ENCODE peak calls at places on chromosomes 7 and 10, in nine cellular contexts. E is SK-MEL-5, X is A172, B is small intestine, W is neural crest cell, R is pons, G is HEK293T, K is GM18507, N is EL. I is an unnamed sample.

GRCh38 chr10:119518936-119519335 is 23.6 kb downstream of the RGS10 start:
- DNase-seq in E (no peak), R (no peak), B (no peak), G (no peak), X (no peak), W (no peak), K (no peak), N (no peak), I (no peak)

GRCh38 chr7:1108264-1108920 is 20.5 kb downstream of the GPER1 start:
- DNase-seq in B (no peak), X (no peak), R (no peak), N (no peak), G (no peak), K (no peak), E (no peak), W (no peak), I (no peak)

GRCh38 chr7:1942704-1943294 is 272.7 kb downstream of the ELFN1 start:
- DNase-seq in R (no peak), W (no peak), N (no peak), E (no peak), G (no peak), X (no peak), K (no peak), B (no peak), I (no peak)

GRCh38 chr10:49569031-49569765 is 30.3 kb upstream of the ERCC6 start:
- DNase-seq in W (no peak), N (peak; percentile 64), X (no peak), G (no peak), B (no peak), E (no peak), K (no peak), R (no peak), I (no peak)

GRCh38 chr10:122267849-122268737 is 3.0 kb upstream of the BTBD16 start:
- DNase-seq in R (peak; percentile 18), E (peak; percentile 52), G (peak; percentile 91), W (peak; percentile 60), X (peak; percentile 29), K (peak; percentile 32), B (peak; percentile 69), N (peak; percentile 46), I (no peak)

GRCh38 chr10:75976681-75977080 is 545.3 kb downstream of the LRMDA start:
- DNase-seq in B (no peak), N (no peak), G (no peak), W (no peak), K (no peak), X (no peak), E (no peak), R (peak; percentile 91), I (no peak)

GRCh38 chr10:64090865-64091264 is 569.7 kb downstream of the REEP3 start:
- DNase-seq in W (no peak), E (no peak), X (no peak), G (no peak), B (no peak), R (no peak), K (no peak), N (no peak), I (no peak)

GRCh38 chr7:84336303-84336702 is 141.7 kb upstream of the SEMA3A start:
- DNase-seq in R (no peak), N (no peak), G (no peak), X (no peak), B (no peak), K (no peak), W (no peak), E (peak; percentile 45), I (no peak)

GRCh38 chr7:121385800-121386179 is 10.3 kb downstream of the FAM3C start:
- DNase-seq in R (no peak), N (no peak), B (peak; percentile 33), W (no peak), X (no peak), G (no peak), E (peak; percentile 77), K (peak; percentile 8), I (no peak)

GRCh38 chr7:154953006-154953684 is 49.8 kb downstream of the PAXIP1 start:
- DNase-seq in B (peak; percentile 44), G (peak; percentile 71), N (peak; percentile 28), W (peak; percentile 58), E (peak; percentile 79), R (peak; percentile 14), X (peak; percentile 49), K (peak; percentile 5), I (peak; percentile 66)

GRCh38 chr7:30703756-30704155 is 21.5 kb upstream of the CRHR2 start:
- DNase-seq in R (no peak), K (no peak), B (no peak), N (no peak), G (no peak), W (no peak), X (no peak), E (peak; percentile 53), I (no peak)

GRCh38 chr10:73061743-73062142 is 34.9 kb downstream of the P4HA1 start:
- DNase-seq in W (no peak), G (no peak), E (no peak), B (no peak), R (no peak), X (no peak), K (no peak), N (no peak), I (no peak)

GRCh38 chr10:72792288-72792687 is 100.3 kb downstream of the MCU start:
- DNase-seq in E (no peak), X (no peak), G (no peak), W (no peak), B (no peak), R (no peak), K (no peak), N (no peak), I (no peak)

GRCh38 chr7:151858456-151858855 is 18.5 kb downstream of the PRKAG2 start:
- DNase-seq in E (no peak), K (no peak), G (no peak), B (no peak), X (no peak), R (no peak), N (no peak), W (no peak), I (no peak)

GRCh38 chr10:5532618-5533097 is 7.9 kb downstream of the CALML3 start:
- DNase-seq in R (no peak), W (no peak), K (no peak), E (no peak), B (no peak), G (no peak), X (no peak), N (no peak), I (no peak)

GRCh38 chr7:151800391-151800790 is 76.5 kb downstream of the PRKAG2 start:
- DNase-seq in B (no peak), G (no peak), W (no peak), X (no peak), N (no peak), K (no peak), R (no peak), E (no peak), I (no peak)

GRCh38 chr7:108824840-108825540 is 255.3 kb downstream of the DNAJB9 start:
- DNase-seq in W (no peak), R (no peak), N (peak; percentile 26), X (peak; percentile 88), E (peak; percentile 13), G (no peak), K (no peak), B (no peak), I (peak; percentile 16)

GRCh38 chr10:123583639-123584418 is 82.3 kb upstream of the GPR26 start:
- DNase-seq in R (peak; percentile 72), G (peak; percentile 86), B (peak; percentile 73), W (peak; percentile 77), X (peak; percentile 37), N (peak; percentile 73), K (peak; percentile 32), E (peak; percentile 62), I (peak; percentile 77)

GRCh38 chr7:1941464-1942025 is 271.5 kb downstream of the ELFN1 start:
- DNase-seq in N (no peak), G (no peak), E (no peak), B (no peak), W (no peak), X (peak; percentile 28), K (no peak), R (no peak), I (no peak)

GRCh38 chr7:148650232-148650858 is 48.4 kb upstream of the CUL1 start:
- DNase-seq in B (no peak), K (no peak), E (no peak), G (no peak), X (peak; percentile 82), N (peak; percentile 64), R (no peak), W (no peak), I (no peak)

GRCh38 chr10:63114031-63114814 is 18.9 kb upstream of the NRBF2 start:
- DNase-seq in R (no peak), K (no peak), E (no peak), W (no peak), B (no peak), X (no peak), N (peak; percentile 72), G (no peak), I (no peak)

GRCh38 chr7:157269341-157270059 is 67.3 kb upstream of the DNAJB6 start:
- DNase-seq in G (no peak), E (no peak), W (no peak), B (no peak), K (no peak), R (no peak), N (no peak), X (no peak), I (no peak)

GRCh38 chr10:27446091-27446918 is 57.8 kb upstream of the RAB18 start:
- DNase-seq in E (peak; percentile 45), W (no peak), N (peak; percentile 56), G (peak; percentile 8), X (peak; percentile 46), B (peak; percentile 3), R (peak; percentile 47), K (no peak), I (no peak)

GRCh38 chr7:151795168-151795754 is 81.7 kb downstream of the PRKAG2 start:
- DNase-seq in N (no peak), B (no peak), R (no peak), E (no peak), K (no peak), X (no peak), G (no peak), W (no peak), I (no peak)

GRCh38 chr7:121303422-121304171 is 25.2 kb upstream of the WNT16 start:
- DNase-seq in N (no peak), K (no peak), W (no peak), B (no peak), X (no peak), R (no peak), G (no peak), E (no peak), I (no peak)

GRCh38 chr10:97517778-97518561 is 19.2 kb downstream of the UBTD1 start:
- DNase-seq in X (peak; percentile 84), R (no peak), G (no peak), K (no peak), E (no peak), B (no peak), W (no peak), N (peak; percentile 36), I (no peak)

GRCh38 chr7:3200504-3200903 is 100.5 kb upstream of the SDK1 start:
- DNase-seq in X (peak; percentile 69), E (peak; percentile 82), R (peak; percentile 24), G (peak; percentile 58), B (peak; percentile 34), K (peak; percentile 12), N (no peak), W (no peak), I (peak; percentile 64)

GRCh38 chr10:1377756-1378397 is 321.7 kb downstream of the WDR37 start:
- DNase-seq in B (no peak), K (no peak), W (no peak), G (no peak), X (no peak), E (no peak), R (no peak), N (no peak), I (no peak)

GRCh38 chr7:50781371-50781770 is 1.3 kb downstream of the GRB10 start:
- DNase-seq in K (no peak), G (no peak), B (no peak), N (no peak), X (no peak), R (no peak), W (no peak), E (no peak), I (no peak)

GRCh38 chr7:101560856-101561255 is 68.2 kb downstream of the MYL10 start:
- DNase-seq in G (no peak), B (no peak), K (no peak), E (no peak), W (no peak), X (no peak), N (no peak), R (no peak), I (no peak)

I was measured in NT2/D1.